ENCODE peak calls at places on chromosomes 1 and 21, in eight cellular contexts. V, T, A, P, D, R, B and K are unnamed samples.
A peak's percentile ranks its signal among the peaks of the same experiment; 100 is the strongest.

GRCh38 chr1:85607126-85607912 is 26.8 kb downstream of the CCN1 start:
- DNase-seq in V (no peak), T (no peak), A (peak; percentile 99), P (no peak), D (no peak), R (peak; percentile 100), B (no peak), K (peak; percentile 95)

GRCh38 chr1:39268906-39269305 is 64.4 kb downstream of the MACF1 start:
- DNase-seq in V (no peak), T (no peak), A (no peak), P (no peak), D (no peak), R (no peak), B (no peak), K (no peak)

GRCh38 chr1:14441302-14441741 is 157.2 kb upstream of the KAZN start:
- DNase-seq in V (no peak), T (no peak), A (peak; percentile 37), P (no peak), D (no peak), R (no peak), B (peak; percentile 65), K (peak; percentile 91)

GRCh38 chr1:242147096-242147976 is 148.4 kb upstream of the MAP1LC3C start:
- DNase-seq in V (no peak), T (no peak), A (no peak), P (no peak), D (no peak), R (no peak), B (no peak), K (no peak)

GRCh38 chr21:36929622-36930021 is 36.8 kb downstream of the HLCS start:
- DNase-seq in V (peak; percentile 28), T (no peak), A (no peak), P (no peak), D (no peak), R (no peak), B (no peak), K (peak; percentile 76)

GRCh38 chr1:2539312-2539907 is 9.3 kb upstream of the HES5 start:
- DNase-seq in V (no peak), T (no peak), A (no peak), P (no peak), D (no peak), R (no peak), B (no peak), K (no peak)

GRCh38 chr1:59485949-59486348 is 189.1 kb downstream of the FGGY start:
- DNase-seq in V (no peak), T (no peak), A (no peak), P (no peak), D (no peak), R (no peak), B (no peak), K (no peak)

GRCh38 chr1:109371271-109371739 is 26.4 kb downstream of the SORT1 start:
- DNase-seq in V (no peak), T (no peak), A (no peak), P (no peak), D (no peak), R (peak; percentile 79), B (no peak), K (no peak)

GRCh38 chr1:109298666-109299086 is 8.1 kb downstream of the MYBPHL start:
- DNase-seq in V (peak; percentile 44), T (no peak), A (no peak), P (no peak), D (peak; percentile 86), R (peak; percentile 50), B (no peak), K (no peak)

GRCh38 chr1:50343323-50343722 is 79.9 kb downstream of the DMRTA2 start:
- DNase-seq in V (no peak), T (no peak), A (no peak), P (no peak), D (no peak), R (no peak), B (no peak), K (no peak)

GRCh38 chr1:219906924-219907771 is 21.2 kb downstream of the SLC30A10 start:
- DNase-seq in V (no peak), T (no peak), A (no peak), P (no peak), D (no peak), R (no peak), B (no peak), K (no peak)

GRCh38 chr1:231694465-231695077 is 68.0 kb downstream of the DISC1 start:
- DNase-seq in V (no peak), T (no peak), A (no peak), P (no peak), D (no peak), R (no peak), B (no peak), K (no peak)

GRCh38 chr1:228058981-228059535 is 23.4 kb upstream of the ARF1 start:
- DNase-seq in V (no peak), T (no peak), A (no peak), P (peak; percentile 53), D (peak; percentile 59), R (no peak), B (no peak), K (peak; percentile 31)